ENCODE peak calls at places on chromosome 9, in ten cellular contexts. One of them, this sample, is unnamed.

GRCh38 chr9:77807295-77807694 is 159.2 kb upstream of the GNA14 start:
- DNase-seq in choroid plexus epithelial cell: peak
- DNase-seq in brain microvascular endothelial cell: peak
- DNase-seq in HCT116: no peak
- DNase-seq in osteocyte: no peak
- DNase-seq in PC-9: no peak
- DNase-seq in MCF 10A: peak
- DNase-seq in uterus: no peak
- DNase-seq in AG09309: peak
- DNase-seq in GM13977: no peak
- DNase-seq in this sample: no peak

GRCh38 chr9:19379283-19379682 is 753 bp downstream of the RPS6 start:
- DNase-seq in brain microvascular endothelial cell: no peak
- DNase-seq in osteocyte: no peak
- DNase-seq in HCT116: no peak
- DNase-seq in PC-9: no peak
- DNase-seq in AG09309: no peak
- DNase-seq in uterus: no peak
- DNase-seq in choroid plexus epithelial cell: no peak
- DNase-seq in GM13977: no peak
- DNase-seq in MCF 10A: no peak
- DNase-seq in this sample: no peak

GRCh38 chr9:967851-968641 is 8.4 kb upstream of the DMRT3 start:
- DNase-seq in HCT116: no peak
- DNase-seq in AG09309: no peak
- DNase-seq in PC-9: no peak
- DNase-seq in GM13977: no peak
- DNase-seq in osteocyte: no peak
- DNase-seq in choroid plexus epithelial cell: no peak
- DNase-seq in brain microvascular endothelial cell: no peak
- DNase-seq in MCF 10A: no peak
- DNase-seq in uterus: no peak
- DNase-seq in this sample: no peak

GRCh38 chr9:116087246-116087645 is 66.3 kb upstream of the PAPPA start:
- DNase-seq in MCF 10A: peak
- DNase-seq in osteocyte: no peak
- DNase-seq in GM13977: no peak
- DNase-seq in PC-9: no peak
- DNase-seq in choroid plexus epithelial cell: peak
- DNase-seq in uterus: peak
- DNase-seq in HCT116: no peak
- DNase-seq in AG09309: no peak
- DNase-seq in brain microvascular endothelial cell: peak
- DNase-seq in this sample: no peak

GRCh38 chr9:131125288-131126058 is at the start of gene NUP214:
- DNase-seq in AG09309: peak
- DNase-seq in MCF 10A: peak
- DNase-seq in uterus: peak
- DNase-seq in PC-9: peak
- DNase-seq in osteocyte: peak
- DNase-seq in choroid plexus epithelial cell: peak
- DNase-seq in HCT116: peak
- DNase-seq in brain microvascular endothelial cell: peak
- DNase-seq in GM13977: peak
- DNase-seq in this sample: peak

GRCh38 chr9:14351206-14351605 is 37.3 kb upstream of the NFIB start:
- DNase-seq in HCT116: no peak
- DNase-seq in brain microvascular endothelial cell: no peak
- DNase-seq in choroid plexus epithelial cell: no peak
- DNase-seq in osteocyte: no peak
- DNase-seq in GM13977: no peak
- DNase-seq in PC-9: no peak
- DNase-seq in uterus: no peak
- DNase-seq in MCF 10A: no peak
- DNase-seq in AG09309: no peak
- DNase-seq in this sample: no peak

GRCh38 chr9:98639133-98639532 is 69.6 kb downstream of the GABBR2 start:
- DNase-seq in osteocyte: no peak
- DNase-seq in MCF 10A: no peak
- DNase-seq in AG09309: no peak
- DNase-seq in uterus: no peak
- DNase-seq in HCT116: no peak
- DNase-seq in brain microvascular endothelial cell: no peak
- DNase-seq in GM13977: no peak
- DNase-seq in choroid plexus epithelial cell: no peak
- DNase-seq in PC-9: no peak
- DNase-seq in this sample: no peak

GRCh38 chr9:33750307-33750838 is 45.0 kb upstream of the PRSS3 start:
- DNase-seq in AG09309: no peak
- DNase-seq in GM13977: no peak
- DNase-seq in PC-9: no peak
- DNase-seq in choroid plexus epithelial cell: peak
- DNase-seq in HCT116: no peak
- DNase-seq in MCF 10A: no peak
- DNase-seq in uterus: no peak
- DNase-seq in osteocyte: no peak
- DNase-seq in brain microvascular endothelial cell: peak
- DNase-seq in this sample: no peak

GRCh38 chr9:110078626-110079025 is 129.3 kb downstream of the C9orf152 start:
- DNase-seq in brain microvascular endothelial cell: no peak
- DNase-seq in PC-9: no peak
- DNase-seq in AG09309: no peak
- DNase-seq in osteocyte: no peak
- DNase-seq in uterus: no peak
- DNase-seq in GM13977: no peak
- DNase-seq in choroid plexus epithelial cell: no peak
- DNase-seq in HCT116: no peak
- DNase-seq in MCF 10A: no peak
- DNase-seq in this sample: no peak

GRCh38 chr9:94156549-94157407 is 72.5 kb downstream of the PTPDC1 start:
- DNase-seq in osteocyte: no peak
- DNase-seq in MCF 10A: peak
- DNase-seq in uterus: peak
- DNase-seq in AG09309: no peak
- DNase-seq in GM13977: no peak
- DNase-seq in choroid plexus epithelial cell: peak
- DNase-seq in HCT116: no peak
- DNase-seq in brain microvascular endothelial cell: peak
- DNase-seq in PC-9: peak
- DNase-seq in this sample: no peak

GRCh38 chr9:133784731-133785561 is 46.8 kb upstream of the SARDH start:
- DNase-seq in HCT116: no peak
- DNase-seq in MCF 10A: no peak
- DNase-seq in uterus: no peak
- DNase-seq in PC-9: no peak
- DNase-seq in AG09309: no peak
- DNase-seq in choroid plexus epithelial cell: no peak
- DNase-seq in GM13977: no peak
- DNase-seq in osteocyte: no peak
- DNase-seq in brain microvascular endothelial cell: no peak
- DNase-seq in this sample: no peak

GRCh38 chr9:116697341-116697740 is 10.2 kb downstream of the TRIM32 start:
- DNase-seq in osteocyte: no peak
- DNase-seq in GM13977: no peak
- DNase-seq in choroid plexus epithelial cell: peak
- DNase-seq in PC-9: no peak
- DNase-seq in HCT116: no peak
- DNase-seq in uterus: no peak
- DNase-seq in AG09309: peak
- DNase-seq in MCF 10A: no peak
- DNase-seq in brain microvascular endothelial cell: no peak
- DNase-seq in this sample: no peak

GRCh38 chr9:77834898-77835505 is 186.9 kb upstream of the GNA14 start:
- DNase-seq in uterus: no peak
- DNase-seq in AG09309: no peak
- DNase-seq in PC-9: no peak
- DNase-seq in HCT116: no peak
- DNase-seq in MCF 10A: no peak
- DNase-seq in choroid plexus epithelial cell: peak
- DNase-seq in GM13977: no peak
- DNase-seq in brain microvascular endothelial cell: no peak
- DNase-seq in osteocyte: no peak
- DNase-seq in this sample: no peak

GRCh38 chr9:132458432-132458831 is 48.4 kb downstream of the CFAP77 start:
- DNase-seq in osteocyte: no peak
- DNase-seq in GM13977: no peak
- DNase-seq in AG09309: no peak
- DNase-seq in brain microvascular endothelial cell: no peak
- DNase-seq in PC-9: no peak
- DNase-seq in HCT116: no peak
- DNase-seq in MCF 10A: no peak
- DNase-seq in choroid plexus epithelial cell: no peak
- DNase-seq in uterus: no peak
- DNase-seq in this sample: no peak

GRCh38 chr9:131633491-131634031 is 88.2 kb downstream of the PRRT1B start:
- DNase-seq in HCT116: no peak
- DNase-seq in PC-9: no peak
- DNase-seq in brain microvascular endothelial cell: no peak
- DNase-seq in AG09309: no peak
- DNase-seq in choroid plexus epithelial cell: no peak
- DNase-seq in osteocyte: no peak
- DNase-seq in MCF 10A: peak
- DNase-seq in uterus: no peak
- DNase-seq in GM13977: no peak
- DNase-seq in this sample: no peak

GRCh38 chr9:113879318-113879717 is 3.2 kb downstream of the ZNF618 start:
- DNase-seq in HCT116: no peak
- DNase-seq in choroid plexus epithelial cell: no peak
- DNase-seq in AG09309: no peak
- DNase-seq in PC-9: no peak
- DNase-seq in uterus: peak
- DNase-seq in osteocyte: no peak
- DNase-seq in brain microvascular endothelial cell: no peak
- DNase-seq in MCF 10A: no peak
- DNase-seq in GM13977: no peak
- DNase-seq in this sample: peak

GRCh38 chr9:113875420-113875916 is 641 bp upstream of the ZNF618 start:
- DNase-seq in brain microvascular endothelial cell: no peak
- DNase-seq in MCF 10A: peak
- DNase-seq in AG09309: no peak
- DNase-seq in choroid plexus epithelial cell: no peak
- DNase-seq in GM13977: no peak
- DNase-seq in PC-9: no peak
- DNase-seq in osteocyte: no peak
- DNase-seq in uterus: no peak
- DNase-seq in HCT116: no peak
- DNase-seq in this sample: no peak

GRCh38 chr9:113875917-113876805 is at the start of gene ZNF618:
- DNase-seq in osteocyte: peak
- DNase-seq in GM13977: peak
- DNase-seq in PC-9: peak
- DNase-seq in AG09309: no peak
- DNase-seq in MCF 10A: peak
- DNase-seq in uterus: peak
- DNase-seq in brain microvascular endothelial cell: no peak
- DNase-seq in choroid plexus epithelial cell: no peak
- DNase-seq in HCT116: no peak
- DNase-seq in this sample: peak

GRCh38 chr9:113873926-113874325 is 2.2 kb upstream of the ZNF618 start:
- DNase-seq in choroid plexus epithelial cell: no peak
- DNase-seq in GM13977: no peak
- DNase-seq in HCT116: no peak
- DNase-seq in osteocyte: peak
- DNase-seq in AG09309: no peak
- DNase-seq in uterus: no peak
- DNase-seq in MCF 10A: no peak
- DNase-seq in PC-9: no peak
- DNase-seq in brain microvascular endothelial cell: no peak
- DNase-seq in this sample: no peak

GRCh38 chr9:113876806-113877236 is 712 bp downstream of the ZNF618 start:
- DNase-seq in AG09309: no peak
- DNase-seq in HCT116: no peak
- DNase-seq in choroid plexus epithelial cell: peak
- DNase-seq in uterus: no peak
- DNase-seq in GM13977: no peak
- DNase-seq in brain microvascular endothelial cell: no peak
- DNase-seq in MCF 10A: no peak
- DNase-seq in osteocyte: no peak
- DNase-seq in PC-9: peak
- DNase-seq in this sample: no peak
- TF ChIP-seq CTCF in AG09309: peak
- TF ChIP-seq CTCF in HCT116: no peak
- TF ChIP-seq CTCF in choroid plexus epithelial cell: peak
- TF ChIP-seq CTCF in uterus: peak
- TF ChIP-seq CTCF in GM13977: peak
- TF ChIP-seq CTCF in brain microvascular endothelial cell: peak
- TF ChIP-seq CTCF in MCF 10A: peak
- TF ChIP-seq CTCF in osteocyte: peak
- TF ChIP-seq CTCF in PC-9: peak
- TF ChIP-seq CTCF in this sample: peak

GRCh38 chr9:123943671-123944070 is 13.7 kb upstream of the DENND1A start:
- DNase-seq in HCT116: no peak
- DNase-seq in PC-9: no peak
- DNase-seq in AG09309: no peak
- DNase-seq in choroid plexus epithelial cell: no peak
- DNase-seq in brain microvascular endothelial cell: no peak
- DNase-seq in osteocyte: no peak
- DNase-seq in MCF 10A: no peak
- DNase-seq in uterus: no peak
- DNase-seq in GM13977: no peak
- DNase-seq in this sample: no peak
- TF ChIP-seq CTCF in HCT116: no peak
- TF ChIP-seq CTCF in PC-9: no peak
- TF ChIP-seq CTCF in AG09309: no peak
- TF ChIP-seq CTCF in choroid plexus epithelial cell: no peak
- TF ChIP-seq CTCF in brain microvascular endothelial cell: no peak
- TF ChIP-seq CTCF in osteocyte: no peak
- TF ChIP-seq CTCF in MCF 10A: no peak
- TF ChIP-seq CTCF in uterus: no peak
- TF ChIP-seq CTCF in GM13977: no peak
- TF ChIP-seq CTCF in this sample: no peak

GRCh38 chr9:5832543-5833529 is at the start of gene ERMP1:
- DNase-seq in AG09309: peak
- DNase-seq in GM13977: peak
- DNase-seq in uterus: peak
- DNase-seq in osteocyte: peak
- DNase-seq in HCT116: peak
- DNase-seq in PC-9: peak
- DNase-seq in MCF 10A: peak
- DNase-seq in brain microvascular endothelial cell: peak
- DNase-seq in choroid plexus epithelial cell: peak
- DNase-seq in this sample: peak
- TF ChIP-seq CTCF in AG09309: peak
- TF ChIP-seq CTCF in GM13977: peak
- TF ChIP-seq CTCF in uterus: peak
- TF ChIP-seq CTCF in osteocyte: peak
- TF ChIP-seq CTCF in HCT116: peak
- TF ChIP-seq CTCF in PC-9: peak
- TF ChIP-seq CTCF in MCF 10A: peak
- TF ChIP-seq CTCF in brain microvascular endothelial cell: peak
- TF ChIP-seq CTCF in choroid plexus epithelial cell: peak
- TF ChIP-seq CTCF in this sample: peak

DNA sequence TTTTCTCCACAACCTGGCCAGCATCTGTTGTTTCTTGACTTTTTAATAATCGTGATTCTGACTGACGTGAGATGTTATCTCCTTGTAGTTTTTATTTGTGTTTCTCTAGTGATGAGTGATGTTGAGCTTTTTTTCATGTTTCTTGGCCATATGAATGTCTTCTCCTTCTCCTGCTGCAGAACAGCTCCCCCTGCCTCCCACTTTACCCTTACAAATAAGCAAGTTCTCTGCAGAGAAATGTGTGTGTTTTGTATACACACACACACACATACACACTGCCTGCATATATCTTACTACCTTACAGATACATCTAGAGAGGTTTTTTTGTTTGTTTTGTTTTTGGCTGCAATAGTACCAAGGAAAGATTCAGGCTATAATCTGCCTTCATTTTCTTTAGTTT is 88.7 kb upstream of the PHF24 start:
- DNase-seq in MCF 10A: peak
- DNase-seq in GM13977: no peak
- DNase-seq in HCT116: peak
- DNase-seq in PC-9: no peak
- DNase-seq in uterus: no peak
- DNase-seq in AG09309: no peak
- DNase-seq in choroid plexus epithelial cell: peak
- DNase-seq in brain microvascular endothelial cell: peak
- DNase-seq in osteocyte: no peak
- DNase-seq in this sample: peak
- TF ChIP-seq CTCF in MCF 10A: peak
- TF ChIP-seq CTCF in GM13977: peak
- TF ChIP-seq CTCF in HCT116: peak
- TF ChIP-seq CTCF in PC-9: peak
- TF ChIP-seq CTCF in uterus: no peak
- TF ChIP-seq CTCF in AG09309: peak
- TF ChIP-seq CTCF in choroid plexus epithelial cell: peak
- TF ChIP-seq CTCF in brain microvascular endothelial cell: peak
- TF ChIP-seq CTCF in osteocyte: peak
- TF ChIP-seq CTCF in this sample: no peak

This sample was measured in activated CD8-positive, alpha-beta T cell treated with anti-CD3 and anti-CD28 coated beads for 36 hours.